ENCODE peak calls at places on chromosomes 16 and 17, in seven cellular contexts. V is sigmoid colon, W is transverse colon, R is ovary, T is stomach, H is tibial nerve, D is suprapubic skin. J is an unnamed sample.

GRCh38 chr16:48393843-48394703 is 8.9 kb upstream of the SIAH1 start:
- DNase-seq in V (peak; percentile 91), W (no peak), R (no peak), T (no peak), H (peak; percentile 83), D (peak; percentile 74), J (no peak)

GRCh38 chr17:34816806-34817205 is 144.5 kb downstream of the CCT6B start:
- DNase-seq in V (no peak), W (no peak), R (no peak), T (no peak), H (no peak), D (no peak), J (no peak)

GRCh38 chr17:10295728-10296343 is 77.0 kb downstream of the MYH13 start:
- DNase-seq in V (no peak), W (peak; percentile 29), R (peak; percentile 40), T (no peak), H (peak; percentile 46), D (no peak), J (no peak)

GRCh38 chr17:68768804-68769203 is 167.6 kb upstream of the FAM20A start:
- DNase-seq in V (no peak), W (no peak), R (no peak), T (no peak), H (no peak), D (no peak), J (no peak)

GRCh38 chr17:27848941-27849340 is 44.2 kb downstream of the LYRM9 start:
- DNase-seq in V (no peak), W (no peak), R (no peak), T (no peak), H (no peak), D (no peak), J (no peak)

GRCh38 chr16:79595261-79595660 is 5.3 kb downstream of the MAF start:
- DNase-seq in V (no peak), W (no peak), R (no peak), T (no peak), H (no peak), D (no peak), J (no peak)

GRCh38 chr17:17351901-17352781 is 49.0 kb downstream of the NT5M start:
- DNase-seq in V (no peak), W (no peak), R (no peak), T (peak; percentile 16), H (no peak), D (no peak), J (no peak)

GRCh38 chr17:1880851-1881630 is 51.2 kb downstream of the RPA1 start:
- DNase-seq in V (no peak), W (no peak), R (no peak), T (no peak), H (no peak), D (no peak), J (no peak)

GRCh38 chr16:85275533-85276249 is 163.4 kb upstream of the CIBAR2 start:
- DNase-seq in V (peak; percentile 86), W (peak; percentile 75), R (peak; percentile 81), T (peak; percentile 77), H (peak; percentile 75), D (peak; percentile 83), J (no peak)

GRCh38 chr17:61570118-61570517 is 20.9 kb downstream of the NACA2 start:
- DNase-seq in V (no peak), W (no peak), R (no peak), T (no peak), H (no peak), D (no peak), J (no peak)

GRCh38 chr16:73126453-73126853 is 78.5 kb upstream of the ZFHX3 start:
- DNase-seq in V (peak; percentile 80), W (no peak), R (no peak), T (no peak), H (peak; percentile 58), D (peak; percentile 76), J (no peak)

GRCh38 chr17:18129041-18129502 is 20.5 kb downstream of the MYO15A start:
- DNase-seq in V (no peak), W (no peak), R (no peak), T (peak; percentile 77), H (no peak), D (no peak), J (no peak)

GRCh38 chr17:52170963-52171572 is 12.6 kb upstream of the CA10 start:
- DNase-seq in V (no peak), W (no peak), R (no peak), T (peak; percentile 67), H (no peak), D (no peak), J (no peak)

GRCh38 chr17:40224707-40225092 is 5.6 kb downstream of the WIPF2 start:
- DNase-seq in V (no peak), W (no peak), R (no peak), T (peak; percentile 40), H (peak; percentile 70), D (no peak), J (no peak)

GRCh38 chr16:66159987-66160386 is 206.5 kb upstream of the CDH5 start:
- DNase-seq in V (no peak), W (no peak), R (no peak), T (no peak), H (no peak), D (no peak), J (no peak)

GRCh38 chr17:6084226-6085161 is 14.3 kb downstream of the WSCD1 start:
- DNase-seq in V (no peak), W (no peak), R (no peak), T (no peak), H (no peak), D (no peak), J (no peak)

GRCh38 chr16:57536306-57537193 is at the start of gene CCDC102A:
- DNase-seq in V (no peak), W (no peak), R (no peak), T (peak; percentile 28), H (no peak), D (no peak), J (no peak)

GRCh38 chr16:29028457-29029167 is 43.8 kb downstream of the LAT start:
- DNase-seq in V (peak; percentile 9), W (no peak), R (no peak), T (no peak), H (no peak), D (peak; percentile 59), J (no peak)

GRCh38 chr16:10145636-10146035 is 36.6 kb downstream of the GRIN2A start:
- DNase-seq in V (no peak), W (no peak), R (no peak), T (no peak), H (no peak), D (no peak), J (no peak)

GRCh38 chr17:38418693-38419507 is 9.4 kb upstream of the ARHGAP23 start:
- DNase-seq in V (no peak), W (no peak), R (no peak), T (no peak), H (no peak), D (no peak), J (no peak)

GRCh38 chr16:4689864-4690704 is 3.3 kb upstream of the NUDT16L1 start:
- DNase-seq in V (peak; percentile 66), W (no peak), R (no peak), T (no peak), H (no peak), D (peak; percentile 59), J (no peak)

DNA sequence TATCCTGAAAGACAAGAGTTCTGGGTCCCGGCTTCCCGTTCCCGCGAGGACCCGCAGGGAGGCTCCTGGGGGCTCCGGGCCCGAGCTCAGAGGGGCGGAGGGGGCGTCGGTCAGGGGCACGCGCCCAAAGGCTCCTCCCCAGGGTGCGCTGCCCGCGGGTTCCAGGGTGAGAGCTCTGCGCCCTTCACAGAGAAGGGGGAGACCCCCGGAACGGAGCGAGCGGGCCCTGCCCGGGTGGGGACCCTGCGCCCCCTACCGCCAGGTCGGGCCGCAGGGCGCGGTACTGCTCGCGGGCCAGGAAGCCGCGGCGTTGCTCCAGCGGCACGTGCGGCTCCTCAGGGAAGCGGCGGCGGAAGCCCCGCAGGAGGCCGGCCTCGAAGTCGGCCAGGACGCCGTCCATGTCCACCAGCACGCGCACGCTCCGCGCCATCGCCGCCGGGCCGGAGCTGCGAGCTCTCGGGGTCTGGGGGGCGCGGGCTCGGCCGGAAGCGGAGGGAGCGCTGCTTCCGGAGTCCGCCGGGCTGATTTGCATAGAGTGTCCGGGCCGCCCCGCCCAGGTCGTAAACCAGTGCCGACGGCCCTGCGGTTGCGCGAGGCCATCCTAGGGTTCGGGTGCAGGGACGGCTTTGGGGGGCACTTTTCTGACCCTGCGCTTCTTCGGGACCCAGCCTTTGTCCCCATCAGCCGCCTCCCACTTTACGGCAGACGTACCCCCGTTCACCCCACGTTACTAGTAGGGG is at the start of gene NT5C:
- DNase-seq in V (peak; percentile 91), W (peak; percentile 90), R (peak; percentile 84), T (peak; percentile 82), H (peak; percentile 59), D (peak; percentile 82), J (no peak)
- TF ChIP-seq EP300 in V (no peak), W (no peak), R (no peak), T (no peak), H (no peak), D (no peak), J (no peak)

GRCh38 chr17:81167638-81168037 is 1.6 kb upstream of the AATK start:
- DNase-seq in V (no peak), W (no peak), R (no peak), T (no peak), H (no peak), D (no peak), J (no peak)
- H3K27me3 ChIP-seq in V (peaks cover 5% of the 10 kb centered on the region), W (peaks cover 47% of the 10 kb centered on the region), R (no peaks in the 10 kb centered on the region), T (peaks cover 22% of the 10 kb centered on the region), H (no peaks in the 10 kb centered on the region), D (peaks cover 50% of the 10 kb centered on the region), J (no peaks in the 10 kb centered on the region)

GRCh38 chr16:761580-761979 is 1.0 kb downstream of the MSLN start:
- DNase-seq in V (no peak), W (no peak), R (no peak), T (no peak), H (no peak), D (no peak), J (no peak)
- TF ChIP-seq EP300 in V (no peak), W (no peak), R (no peak), T (no peak), H (no peak), D (no peak), J (no peak)

GRCh38 chr17:48605991-48606891 is 1.5 kb upstream of the HOXB6 start:
- DNase-seq in V (no peak), W (no peak), R (no peak), T (no peak), H (no peak), D (no peak), J (no peak)

GRCh38 chr17:48605409-48605864 is 651 bp upstream of the HOXB6 start:
- DNase-seq in V (no peak), W (no peak), R (no peak), T (no peak), H (no peak), D (no peak), J (no peak)

GRCh38 chr17:48604770-48605329 is at the start of gene HOXB6:
- DNase-seq in V (no peak), W (peak; percentile 88), R (no peak), T (no peak), H (no peak), D (no peak), J (no peak)

GRCh38 chr17:48608494-48608834 is 2.4 kb downstream of the HOXB7 start:
- DNase-seq in V (no peak), W (no peak), R (no peak), T (no peak), H (no peak), D (no peak), J (no peak)

DNA sequence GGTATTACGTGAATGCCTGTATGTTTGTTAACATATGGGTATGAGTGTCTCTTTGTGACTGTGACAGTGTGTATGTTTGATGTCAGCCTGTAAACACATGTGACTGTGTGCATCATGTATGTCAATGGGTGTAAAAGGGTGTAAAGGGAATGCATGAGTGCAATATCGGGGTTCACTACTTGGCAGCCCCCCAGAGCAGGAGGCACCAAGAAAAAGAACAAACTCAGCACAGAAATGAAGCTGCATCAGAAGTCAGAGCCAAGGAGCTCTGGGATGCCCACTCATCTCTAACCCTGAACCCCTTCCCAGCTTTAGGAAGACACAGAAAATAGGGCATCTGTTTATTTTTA is 2.1 kb upstream of the HOXB6 start:
- DNase-seq in V (no peak), W (no peak), R (no peak), T (no peak), H (no peak), D (no peak), J (no peak)
- H3K27me3 ChIP-seq in V (peaks cover 5% of the 10 kb centered on the region), W (peaks cover 19% of the 10 kb centered on the region), R (peaks cover 5% of the 10 kb centered on the region), T (peaks cover 100% of the 10 kb centered on the region), H (peaks cover 3% of the 10 kb centered on the region), D (peaks cover 48% of the 10 kb centered on the region), J (peaks cover 32% of the 10 kb centered on the region)